ENCODE peak calls at places on chromosomes 2 and 18, in ten cellular contexts. A is uterus, X is endothelial cell, V is nephron progenitor cell, P is IMR-90, R is stomach, G is pancreas, N is chondrocyte, L is tibial artery, F is ovary. T is an unnamed sample.

GRCh38 chr2:9065901-9066300 is 62.4 kb upstream of the MBOAT2 start:
- DNase-seq in A (no peak), X (no peak), V (no peak), P (no peak), R (no peak), G (no peak), N (no peak), L (no peak), F (no peak), T (no peak)

GRCh38 chr2:102387763-102388546 is 32.4 kb downstream of the IL18R1 start:
- DNase-seq in A (no peak), X (no peak), V (no peak), P (no peak), R (no peak), G (no peak), N (no peak), L (no peak), F (no peak), T (no peak)

GRCh38 chr2:197993830-197994229 is 189.4 kb downstream of the PLCL1 start:
- DNase-seq in A (no peak), X (no peak), V (no peak), P (peak; percentile 17), R (no peak), G (no peak), N (no peak), L (no peak), F (no peak), T (no peak)

GRCh38 chr2:240991378-240992263 is 6.8 kb upstream of the SNED1 start:
- DNase-seq in A (peak; percentile 93), X (no peak), V (peak; percentile 18), P (peak; percentile 97), R (peak; percentile 90), G (peak; percentile 70), N (peak; percentile 94), L (peak; percentile 96), F (peak; percentile 68), T (peak; percentile 67)

GRCh38 chr2:109154226-109154625 is 25.2 kb downstream of the SH3RF3 start:
- DNase-seq in A (no peak), X (no peak), V (no peak), P (no peak), R (no peak), G (no peak), N (no peak), L (no peak), F (no peak), T (no peak)

GRCh38 chr2:156115338-156115737 is 217.2 kb downstream of the NR4A2 start:
- DNase-seq in A (no peak), X (no peak), V (no peak), P (no peak), R (no peak), G (no peak), N (no peak), L (no peak), F (no peak), T (no peak)

GRCh38 chr2:237685408-237685807 is 58.0 kb downstream of the LRRFIP1 start:
- DNase-seq in A (no peak), X (no peak), V (no peak), P (no peak), R (no peak), G (no peak), N (no peak), L (no peak), F (no peak), T (no peak)

GRCh38 chr18:38688402-38688801 is 1122.8 kb upstream of the CELF4 start:
- DNase-seq in A (no peak), X (no peak), V (no peak), P (no peak), R (no peak), G (no peak), N (no peak), L (no peak), F (no peak), T (no peak)

GRCh38 chr2:193929131-193929530 is 1727.9 kb upstream of the SLC39A10 start:
- DNase-seq in A (no peak), X (no peak), V (no peak), P (no peak), R (no peak), G (no peak), N (no peak), L (no peak), F (no peak), T (no peak)

GRCh38 chr2:224796695-224797305 is 80.6 kb upstream of the CCDC195 start:
- DNase-seq in A (no peak), X (no peak), V (no peak), P (no peak), R (no peak), G (no peak), N (no peak), L (no peak), F (no peak), T (no peak)

GRCh38 chr18:46293699-46294300 is 189.6 kb downstream of the HAUS1 start:
- DNase-seq in A (no peak), X (no peak), V (no peak), P (peak; percentile 8), R (no peak), G (no peak), N (no peak), L (no peak), F (no peak), T (no peak)

GRCh38 chr18:48832961-48833700 is 117.6 kb downstream of the SMAD7 start:
- DNase-seq in A (peak; percentile 30), X (no peak), V (no peak), P (peak; percentile 67), R (peak; percentile 45), G (peak; percentile 46), N (peak; percentile 95), L (peak; percentile 42), F (peak; percentile 20), T (peak; percentile 64)

GRCh38 chr2:202009019-202009481 is 24.6 kb upstream of the FZD7 start:
- DNase-seq in A (no peak), X (no peak), V (no peak), P (no peak), R (no peak), G (no peak), N (no peak), L (peak; percentile 50), F (no peak), T (no peak)

GRCh38 chr2:27086090-27086721 is 366 bp upstream of the KHK start:
- DNase-seq in A (peak; percentile 92), X (peak; percentile 100), V (peak; percentile 98), P (peak; percentile 86), R (peak; percentile 97), G (peak; percentile 93), N (no peak), L (peak; percentile 93), F (peak; percentile 98), T (peak; percentile 99)

GRCh38 chr2:27085670-27086089 is 892 bp upstream of the KHK start:
- DNase-seq in A (peak; percentile 75), X (peak; percentile 51), V (peak; percentile 54), P (peak; percentile 45), R (peak; percentile 73), G (peak; percentile 79), N (no peak), L (peak; percentile 86), F (peak; percentile 78), T (no peak)

GRCh38 chr2:27087823-27088410 is 1.3 kb downstream of the KHK start:
- DNase-seq in A (no peak), X (no peak), V (no peak), P (no peak), R (no peak), G (no peak), N (no peak), L (no peak), F (no peak), T (no peak)

GRCh38 chr2:27085062-27085669 is 1.4 kb upstream of the KHK start:
- DNase-seq in A (peak; percentile 40), X (no peak), V (no peak), P (no peak), R (no peak), G (no peak), N (no peak), L (no peak), F (no peak), T (no peak)

GRCh38 chr2:27086722-27087446 is at the start of gene KHK:
- DNase-seq in A (peak; percentile 73), X (peak; percentile 44), V (peak; percentile 58), P (no peak), R (peak; percentile 61), G (peak; percentile 65), N (no peak), L (no peak), F (peak; percentile 67), T (no peak)
- TF ChIP-seq CTCF in A (no peak), X (peak; percentile 64), V (no peak), P (no peak), R (no peak), G (peak; percentile 5), N (peak; percentile 54), L (no peak), F (no peak), T (peak; percentile 49)

GRCh38 chr2:34567128-34567527 is 968.0 kb upstream of the FAM98A start:
- DNase-seq in A (no peak), X (no peak), V (no peak), P (no peak), R (no peak), G (no peak), N (no peak), L (no peak), F (no peak), T (no peak)

DNA sequence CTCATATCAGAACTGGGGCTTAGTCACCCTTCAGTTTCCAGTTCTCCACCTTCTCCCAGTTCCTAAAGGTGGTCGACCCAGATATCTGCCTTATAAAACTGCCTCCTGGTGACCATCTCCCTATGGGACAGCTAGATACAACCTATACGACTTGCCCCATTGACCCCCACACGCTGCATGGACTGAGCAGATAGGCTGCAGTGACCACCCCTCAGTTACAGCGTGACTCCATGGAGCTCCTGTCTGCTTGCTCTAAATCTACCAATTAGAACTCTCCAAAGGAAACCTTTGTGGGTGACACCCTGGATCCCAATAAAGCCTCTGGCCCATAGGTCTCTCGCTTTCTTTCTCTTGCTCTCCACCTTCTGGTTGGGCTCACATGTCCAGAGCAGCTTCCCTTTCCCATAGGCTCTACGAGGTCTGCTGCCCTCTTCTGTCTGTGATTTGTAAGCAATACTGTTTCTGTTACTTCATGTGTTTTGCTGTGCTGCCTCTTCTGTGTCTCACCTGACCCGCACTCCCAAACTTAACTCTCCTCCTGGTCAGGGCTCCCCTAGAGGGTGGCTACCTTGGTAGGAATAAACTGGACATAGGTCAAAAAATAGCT is 971.3 kb upstream of the FAM98A start:
- DNase-seq in A (no peak), X (no peak), V (peak; percentile 14), P (no peak), R (peak; percentile 40), G (peak; percentile 46), N (no peak), L (no peak), F (no peak), T (no peak)
- TF ChIP-seq CTCF in A (no peak), X (no peak), V (peak; percentile 31), P (no peak), R (peak; percentile 28), G (peak; percentile 28), N (peak; percentile 65), L (no peak), F (no peak), T (peak; percentile 66)

GRCh38 chr2:73851274-73851673 is 22.5 kb downstream of the STAMBP start:
- DNase-seq in A (no peak), X (no peak), V (no peak), P (no peak), R (peak; percentile 27), G (no peak), N (no peak), L (no peak), F (no peak), T (no peak)
- TF ChIP-seq CTCF in A (no peak), X (peak; percentile 32), V (no peak), P (no peak), R (no peak), G (no peak), N (peak; percentile 37), L (no peak), F (no peak), T (peak; percentile 58)

GRCh38 chr2:199463708-199464613 is 6.2 kb upstream of the SATB2 start:
- DNase-seq in A (no peak), X (peak; percentile 19), V (peak; percentile 41), P (no peak), R (no peak), G (no peak), N (no peak), L (no peak), F (no peak), T (no peak)
- TF ChIP-seq CTCF in A (no peak), X (peak; percentile 22), V (no peak), P (no peak), R (no peak), G (no peak), N (peak; percentile 50), L (peak; percentile 2), F (no peak), T (peak; percentile 0)